ENCODE peak calls at places on chromosomes 16 and 17, in four cellular contexts. Q is GM12865, D is COLO829, B is left ventricle myocardium inferior. M is an unnamed sample.

GRCh38 chr16:88473666-88474534 is 20.8 kb downstream of the ZFPM1 start:
- DNase-seq in Q (no peak), D (no peak), B (peak; percentile 70), M (peak; percentile 39)

GRCh38 chr16:30793508-30794069 is 6.6 kb upstream of the ZNF629 start:
- DNase-seq in Q (no peak), D (no peak), B (no peak), M (no peak)

GRCh38 chr17:82332669-82333278 is 792 bp downstream of the SECTM1 start:
- DNase-seq in Q (no peak), D (no peak), B (peak; percentile 48), M (peak; percentile 54)

GRCh38 chr16:65657556-65657955 is 535.7 kb upstream of the CDH11 start:
- DNase-seq in Q (no peak), D (no peak), B (no peak), M (peak; percentile 35)

GRCh38 chr16:13014516-13014915 is 113.1 kb downstream of the SHISA9 start:
- DNase-seq in Q (no peak), D (no peak), B (no peak), M (no peak)

GRCh38 chr16:87173294-87173883 is 143.8 kb downstream of the C16orf95 start:
- DNase-seq in Q (no peak), D (no peak), B (no peak), M (peak; percentile 59)

GRCh38 chr17:80529104-80529903 is 15.3 kb upstream of the RPTOR start:
- DNase-seq in Q (no peak), D (no peak), B (no peak), M (no peak)

GRCh38 chr17:38981640-38982039 is 14.4 kb upstream of the FBXO47 start:
- DNase-seq in Q (no peak), D (no peak), B (no peak), M (no peak)

GRCh38 chr16:28280881-28281836 is 11.2 kb upstream of the SBK1 start:
- DNase-seq in Q (no peak), D (no peak), B (no peak), M (no peak)

GRCh38 chr17:12983986-12984932 is 33.6 kb downstream of the ELAC2 start:
- DNase-seq in Q (no peak), D (no peak), B (peak; percentile 61), M (peak; percentile 96)

GRCh38 chr16:11242658-11243057 is 13.3 kb downstream of the SOCS1 start:
- DNase-seq in Q (no peak), D (no peak), B (no peak), M (no peak)

GRCh38 chr16:22099256-22099975 is 7.1 kb downstream of the VWA3A start:
- DNase-seq in Q (no peak), D (no peak), B (no peak), M (no peak)

GRCh38 chr17:57544834-57545463 is 200.2 kb downstream of the CCDC182 start:
- DNase-seq in Q (no peak), D (no peak), B (no peak), M (no peak)

GRCh38 chr16:12458591-12459400 is 344.9 kb downstream of the CPPED1 start:
- DNase-seq in Q (no peak), D (no peak), B (peak; percentile 25), M (no peak)

GRCh38 chr16:66026211-66026610 is 340.3 kb upstream of the CDH5 start:
- DNase-seq in Q (no peak), D (no peak), B (no peak), M (no peak)

GRCh38 chr17:17766351-17767095 is 70.3 kb downstream of the SREBF1 start:
- DNase-seq in Q (peak; percentile 77), D (no peak), B (no peak), M (no peak)

GRCh38 chr16:7026639-7027038 is 306.0 kb upstream of the RBFOX1 start:
- DNase-seq in Q (no peak), D (no peak), B (no peak), M (no peak)

GRCh38 chr17:18138065-18138749 is 29.7 kb downstream of the MYO15A start:
- DNase-seq in Q (no peak), D (no peak), B (no peak), M (no peak)

GRCh38 chr17:17729620-17730249 is 48.5 kb downstream of the RAI1 start:
- DNase-seq in Q (peak; percentile 68), D (no peak), B (no peak), M (no peak)